ENCODE peak calls at places on chromosome 4, in four cellular contexts. C is lower leg skin, I is psoas muscle, O is A673. T is an unnamed sample.

GRCh38 chr4:3442959-3443749 is 1.4 kb downstream of the HGFAC start:
- DNase-seq in C (no peak), I (peak), O (peak), T (peak)

GRCh38 chr4:185203380-185204237 is at the start of gene CFAP97:
- DNase-seq in C (peak), I (peak), O (peak), T (peak)

GRCh38 chr4:101332424-101332823 is 14.9 kb downstream of the PPP3CA start:
- DNase-seq in C (no peak), I (no peak), O (no peak), T (no peak)

GRCh38 chr4:125741825-125742452 is 427.2 kb downstream of the FAT4 start:
- DNase-seq in C (no peak), I (no peak), O (peak), T (no peak)

GRCh38 chr4:20698382-20698781 is 1.9 kb upstream of the PACRGL start:
- DNase-seq in C (no peak), I (no peak), O (peak), T (no peak)

GRCh38 chr4:26936284-26937065 is 75.8 kb downstream of the STIM2 start:
- DNase-seq in C (no peak), I (no peak), O (no peak), T (no peak)

GRCh38 chr4:3215733-3216132 is 33.2 kb upstream of the MSANTD1 start:
- DNase-seq in C (no peak), I (peak), O (no peak), T (no peak)

GRCh38 chr4:118957683-118958082 is 69.0 kb downstream of the SYNPO2 start:
- DNase-seq in C (no peak), I (no peak), O (no peak), T (no peak)

GRCh38 chr4:138789796-138790195 is 225.8 kb upstream of the NOCT start:
- DNase-seq in C (no peak), I (no peak), O (no peak), T (no peak)

GRCh38 chr4:96175871-96176270 is 336.0 kb downstream of the PDHA2 start:
- DNase-seq in C (no peak), I (no peak), O (no peak), T (no peak)

GRCh38 chr4:143251348-143251747 is 66.6 kb downstream of the USP38 start:
- DNase-seq in C (no peak), I (no peak), O (no peak), T (no peak)

GRCh38 chr4:65007841-65008439 is 598.7 kb upstream of the TECRL start:
- DNase-seq in C (no peak), I (no peak), O (peak), T (no peak)

GRCh38 chr4:140675599-140676231 is 80.5 kb downstream of the TBC1D9 start:
- DNase-seq in C (no peak), I (no peak), O (no peak), T (no peak)

GRCh38 chr4:10204401-10205058 is 87.9 kb upstream of the WDR1 start:
- DNase-seq in C (no peak), I (no peak), O (no peak), T (no peak)

GRCh38 chr4:38563703-38564490 is 100.1 kb upstream of the KLF3 start:
- DNase-seq in C (no peak), I (no peak), O (no peak), T (peak)

GRCh38 chr4:145351922-145352321 is 129.7 kb upstream of the SMAD1 start:
- DNase-seq in C (no peak), I (no peak), O (no peak), T (no peak)

GRCh38 chr4:155608231-155608885 is 58.3 kb upstream of the GUCY1A1 start:
- DNase-seq in C (no peak), I (no peak), O (no peak), T (no peak)

GRCh38 chr4:6271206-6271605 is 1.6 kb downstream of the WFS1 start:
- DNase-seq in C (no peak), I (peak), O (no peak), T (no peak)

DNA sequence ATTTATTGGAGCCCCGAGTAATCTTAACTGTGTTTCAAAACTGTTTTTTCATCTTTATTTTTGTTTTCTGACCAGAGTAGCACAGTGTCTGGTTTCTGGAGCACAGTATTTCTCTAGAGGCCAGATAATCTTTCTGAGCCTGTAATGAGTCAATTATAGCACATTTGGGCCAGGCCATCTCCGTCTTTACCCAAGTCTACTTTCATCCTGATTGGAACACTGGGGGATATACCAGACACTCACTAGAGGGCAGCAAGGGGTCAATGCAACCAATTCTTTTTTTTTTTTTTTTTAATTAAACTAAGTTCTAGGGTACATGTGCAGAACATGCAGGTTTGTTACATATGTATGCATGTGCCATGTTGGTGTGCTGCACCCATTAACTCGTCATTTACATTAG is 282.0 kb downstream of the ARHGAP24 start:
- DNase-seq in C (no peak), I (no peak), O (peak), T (no peak)
- TF ChIP-seq CTCF in C (no peak), I (peak), O (peak), T (peak)

GRCh38 chr4:86223472-86223871 is 136.4 kb downstream of the MAPK10 start:
- DNase-seq in C (no peak), I (no peak), O (peak), T (no peak)
- TF ChIP-seq CTCF in C (no peak), I (no peak), O (peak), T (peak)

DNA sequence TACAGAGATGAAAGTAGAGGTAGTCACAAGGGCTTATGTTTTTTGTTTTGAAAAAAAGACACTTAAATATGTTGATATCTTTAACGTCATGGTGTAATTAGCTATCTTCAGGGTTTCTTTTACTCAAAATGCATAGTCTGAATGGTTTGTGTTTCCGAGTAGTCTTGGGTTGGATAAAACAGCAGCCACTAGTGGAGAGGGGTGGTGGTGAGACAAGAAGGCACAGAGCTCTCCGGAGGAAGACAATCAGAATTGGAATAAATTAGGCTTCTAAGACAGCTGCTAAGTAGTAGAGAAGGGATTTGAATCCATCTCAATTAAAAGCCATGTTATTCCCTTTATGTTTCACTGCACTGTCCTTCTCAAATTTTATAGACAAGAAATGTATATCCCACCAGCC is 240.4 kb upstream of the VEGFC start:
- DNase-seq in C (no peak), I (no peak), O (peak), T (no peak)
- TF ChIP-seq CTCF in C (no peak), I (no peak), O (peak), T (no peak)

GRCh38 chr4:2007804-2008670 is 737 bp downstream of the NELFA start:
- DNase-seq in C (no peak), I (peak), O (no peak), T (no peak)

GRCh38 chr4:2008671-2008920 is 178 bp downstream of the NELFA start:
- DNase-seq in C (no peak), I (no peak), O (no peak), T (no peak)

GRCh38 chr4:2006956-2007653 is 1.7 kb downstream of the NELFA start:
- DNase-seq in C (no peak), I (no peak), O (no peak), T (no peak)

GRCh38 chr4:2008921-2009650 is at the start of gene NELFA:
- DNase-seq in C (peak), I (peak), O (peak), T (peak)

DNA sequence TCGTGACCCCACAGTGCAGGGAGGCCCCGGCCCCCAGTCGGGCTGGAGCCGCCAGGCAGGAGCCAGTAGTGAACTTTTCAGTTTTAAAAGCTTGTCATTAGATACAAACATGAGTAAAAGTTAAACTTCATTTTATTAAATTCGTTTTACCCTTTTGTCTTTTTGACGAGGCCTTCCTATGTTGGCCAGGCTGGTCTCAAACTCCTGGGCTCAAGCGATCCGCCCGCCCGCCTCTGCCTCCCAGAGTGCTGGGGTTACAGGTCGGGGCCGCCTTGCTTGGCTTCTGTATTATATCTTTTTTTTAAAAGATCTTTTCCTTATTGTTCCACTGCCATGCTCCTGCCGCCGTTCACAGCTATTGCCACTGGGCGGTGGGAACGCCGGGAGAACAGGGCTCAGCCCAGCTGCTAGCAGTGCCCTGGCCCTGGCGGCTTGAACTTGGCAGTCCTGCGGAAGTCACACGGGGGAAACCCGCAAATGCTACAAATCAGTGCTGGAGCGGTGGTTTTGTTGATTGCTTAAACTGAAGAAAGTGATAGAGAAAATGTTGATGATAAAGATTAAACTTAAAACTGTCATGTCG is 968 bp upstream of the NELFA start:
- DNase-seq in C (peak), I (peak), O (peak), T (no peak)
- TF ChIP-seq CTCF in C (no peak), I (peak), O (peak), T (peak)

DNA sequence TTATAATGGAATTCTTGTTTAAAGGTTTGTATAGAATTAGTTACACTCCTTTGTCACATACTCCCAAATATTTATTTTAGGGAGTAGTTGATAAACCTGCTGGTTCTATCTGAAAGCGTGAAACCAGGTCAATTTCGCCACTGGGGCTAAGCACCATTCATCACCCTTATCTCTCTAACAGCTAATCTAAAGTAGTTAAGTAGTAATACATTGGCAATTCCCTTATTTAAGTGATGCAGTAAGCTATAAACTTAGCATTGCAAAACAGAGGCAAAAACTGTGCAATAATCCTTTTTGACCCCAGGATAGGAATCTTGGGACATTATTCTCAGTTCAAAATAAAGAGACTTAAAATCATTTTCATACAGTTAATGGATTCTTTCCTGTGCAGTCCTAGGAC is 33.7 kb upstream of the PTPN13 start:
- DNase-seq in C (no peak), I (no peak), O (peak), T (no peak)
- TF ChIP-seq CTCF in C (no peak), I (no peak), O (no peak), T (no peak)

GRCh38 chr4:91684955-91685354 is 618.8 kb upstream of the GRID2 start:
- DNase-seq in C (no peak), I (no peak), O (no peak), T (no peak)
- TF ChIP-seq CTCF in C (no peak), I (no peak), O (no peak), T (no peak)